ENCODE peak calls at places on chromosomes 7 and 10, in nine cellular contexts. V is trophoblast cell; E is activated naive CD8-positive, alpha-beta T cell treated with anti-CD3 and anti-CD28 coated beads, Interleukin-2, amount 50 U/mL, for 24 hours; P is AG09309; D is GDM1; Y is cardiac fibroblast; O is HCEC 1CT; H is HCT116; K is colonic mucosa. F is an unnamed sample.

GRCh38 chr10:122475130-122475529 is 13.8 kb downstream of the HTRA1 start:
- DNase-seq in V (no peak), E (no peak), P (no peak), D (no peak), Y (peak; percentile 58), O (no peak), H (no peak), K (no peak), F (no peak)

GRCh38 chr7:39686261-39686924 is 63.0 kb downstream of the RALA start:
- DNase-seq in V (no peak), E (no peak), P (peak; percentile 53), D (no peak), Y (peak; percentile 38), O (peak; percentile 44), H (no peak), K (no peak), F (peak; percentile 47)

GRCh38 chr10:69733791-69734261 is 67.9 kb upstream of the COL13A1 start:
- DNase-seq in V (no peak), E (no peak), P (peak; percentile 34), D (no peak), Y (peak; percentile 58), O (peak; percentile 40), H (no peak), K (peak; percentile 30), F (no peak)

GRCh38 chr10:28945959-28946358 is 268.6 kb downstream of the BAMBI start:
- DNase-seq in V (no peak), E (no peak), P (no peak), D (no peak), Y (no peak), O (no peak), H (no peak), K (no peak), F (no peak)

GRCh38 chr10:65194131-65194530 is 1672.9 kb downstream of the REEP3 start:
- DNase-seq in V (no peak), E (no peak), P (no peak), D (no peak), Y (peak; percentile 2), O (no peak), H (no peak), K (no peak), F (no peak)

GRCh38 chr10:7649673-7650330 is 17.0 kb downstream of the ITIH5 start:
- DNase-seq in V (peak; percentile 58), E (no peak), P (no peak), D (no peak), Y (no peak), O (no peak), H (peak; percentile 15), K (no peak), F (no peak)

GRCh38 chr7:116524609-116525297 is at the start of gene CAV1:
- DNase-seq in V (peak; percentile 92), E (peak; percentile 51), P (peak; percentile 89), D (no peak), Y (peak; percentile 95), O (peak; percentile 97), H (peak; percentile 92), K (peak; percentile 61), F (no peak)

GRCh38 chr10:31051703-31052102 is 20.0 kb upstream of the ZNF438 start:
- DNase-seq in V (no peak), E (no peak), P (no peak), D (no peak), Y (peak; percentile 38), O (peak; percentile 21), H (no peak), K (no peak), F (no peak)

GRCh38 chr10:129891806-129892205 is 72.3 kb downstream of the EBF3 start:
- DNase-seq in V (no peak), E (no peak), P (no peak), D (no peak), Y (peak; percentile 10), O (no peak), H (no peak), K (no peak), F (no peak)

GRCh38 chr10:29712108-29712507 is 77.3 kb upstream of the SVIL start:
- DNase-seq in V (no peak), E (no peak), P (no peak), D (no peak), Y (no peak), O (no peak), H (no peak), K (no peak), F (no peak)

GRCh38 chr10:3850999-3851937 is 66.3 kb upstream of the KLF6 start:
- DNase-seq in V (no peak), E (no peak), P (no peak), D (peak; percentile 57), Y (peak; percentile 78), O (peak; percentile 92), H (peak; percentile 43), K (no peak), F (peak; percentile 72)

GRCh38 chr10:114260366-114260765 is 21.3 kb downstream of the VWA2 start:
- DNase-seq in V (no peak), E (no peak), P (no peak), D (no peak), Y (no peak), O (no peak), H (no peak), K (no peak), F (no peak)

GRCh38 chr10:122374246-122374858 is at the start of gene PLEKHA1:
- DNase-seq in V (peak; percentile 99), E (peak; percentile 91), P (peak; percentile 69), D (peak; percentile 78), Y (peak; percentile 96), O (peak; percentile 97), H (peak; percentile 88), K (peak; percentile 94), F (peak; percentile 16)